ENCODE peak calls at places on chromosome 6, in four cellular contexts. X is spleen, F is uterus, C is IMR-90. W is an unnamed sample. For H3K4me1, the result is how much of the 10 kb centered on the place peaks cover.

GRCh38 chr6:88964509-88964908 is 1.1 kb upstream of the RNGTT start:
- DNase-seq in X (no peak), F (no peak), C (no peak), W (no peak)

GRCh38 chr6:170111141-170111664 is 179.7 kb downstream of the DLL1 start:
- DNase-seq in X (peak), F (peak), C (no peak), W (no peak)

GRCh38 chr6:11535801-11536230 is 1.7 kb upstream of the TMEM170B start:
- DNase-seq in C (peak), X (no peak), F (no peak), W (no peak)

GRCh38 chr6:123770247-123770949 is 33.3 kb upstream of the NKAIN2 start:
- DNase-seq in X (no peak), F (no peak), C (no peak), W (no peak)

GRCh38 chr6:37137881-37138568 is 31.9 kb upstream of the PIM1 start:
- DNase-seq in F (peak), C (peak), X (no peak), W (no peak)

GRCh38 chr6:33694977-33695376 is 16.5 kb downstream of the UQCC2 start:
- DNase-seq in C (no peak), X (no peak), F (no peak), W (no peak)

GRCh38 chr6:4567141-4567540 is 209.1 kb upstream of the CDYL start:
- DNase-seq in C (peak), F (no peak), X (no peak), W (no peak)

GRCh38 chr6:38034269-38034914 is 214.9 kb downstream of the ZFAND3 start:
- DNase-seq in X (no peak), F (no peak), C (peak), W (no peak)

GRCh38 chr6:3542032-3542640 is 85.3 kb upstream of the SLC22A23 start:
- DNase-seq in C (no peak), F (no peak), X (no peak), W (no peak)

GRCh38 chr6:133682506-133683290 is 206.2 kb upstream of the TCF21 start:
- DNase-seq in X (no peak), C (peak), F (no peak), W (no peak)

GRCh38 chr6:26415791-26416190 is 13.7 kb downstream of the BTN3A1 start:
- DNase-seq in C (peak), F (no peak), X (no peak), W (no peak)

GRCh38 chr6:65531545-65531944 is 175.5 kb downstream of the EYS start:
- DNase-seq in X (no peak), F (no peak), C (no peak), W (no peak)

GRCh38 chr6:3325210-3325609 is 66.5 kb downstream of the PSMG4 start:
- DNase-seq in F (peak), C (peak), X (no peak), W (no peak)

GRCh38 chr6:118745156-118745555 is 93.8 kb upstream of the CEP85L start:
- DNase-seq in X (no peak), F (no peak), C (no peak), W (peak)

GRCh38 chr6:118744261-118744941 is 93.0 kb upstream of the CEP85L start:
- DNase-seq in X (no peak), C (peak), F (no peak), W (no peak)

GRCh38 chr6:118748311-118749062 is 97.1 kb upstream of the CEP85L start:
- DNase-seq in X (no peak), F (no peak), C (peak), W (no peak)

GRCh38 chr6:118743744-118744143 is 92.4 kb upstream of the CEP85L start:
- DNase-seq in X (no peak), F (no peak), C (peak), W (no peak)

DNA sequence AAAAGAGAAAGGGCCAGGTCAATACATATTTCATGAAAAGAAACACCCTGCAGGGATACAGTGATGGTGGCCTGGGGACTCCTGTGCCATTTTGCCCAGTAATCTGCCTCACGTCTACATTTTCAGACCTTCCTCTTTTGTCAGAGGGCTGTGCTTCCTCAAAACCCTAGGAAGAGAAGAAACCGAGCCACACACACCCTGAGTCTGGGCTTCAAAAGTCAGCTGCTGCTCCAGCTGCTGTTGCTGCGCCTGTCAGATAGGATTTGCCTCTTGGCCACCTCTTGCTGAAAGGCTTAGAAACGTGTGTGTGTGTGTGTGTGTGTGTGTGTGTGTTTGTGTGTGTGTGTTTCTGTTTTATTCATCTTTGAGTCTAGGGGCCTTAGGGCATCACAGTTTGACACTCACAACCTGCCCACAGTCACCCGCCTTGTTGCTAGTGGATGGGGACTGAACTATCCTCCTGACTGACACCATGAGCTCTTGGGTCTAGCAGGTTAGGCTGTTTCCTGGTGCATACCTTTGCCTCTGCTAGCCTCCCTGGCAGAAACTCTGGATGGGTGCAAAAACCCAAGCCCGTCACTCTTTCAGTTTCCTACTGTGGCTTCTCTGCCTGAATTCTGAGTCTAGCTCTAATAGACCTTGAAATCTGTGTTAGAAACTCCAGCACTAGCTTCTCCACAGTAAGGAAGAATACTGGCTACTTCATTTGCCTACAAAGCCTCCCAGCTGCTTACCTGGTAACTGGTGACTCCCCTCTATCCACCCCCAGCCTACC is 94.9 kb upstream of the CEP85L start:
- DNase-seq in X (no peak), F (no peak), C (no peak), W (no peak)
- H3K4me1 ChIP-seq in X (under half), F (under half), C (under half), W (under half)

DNA sequence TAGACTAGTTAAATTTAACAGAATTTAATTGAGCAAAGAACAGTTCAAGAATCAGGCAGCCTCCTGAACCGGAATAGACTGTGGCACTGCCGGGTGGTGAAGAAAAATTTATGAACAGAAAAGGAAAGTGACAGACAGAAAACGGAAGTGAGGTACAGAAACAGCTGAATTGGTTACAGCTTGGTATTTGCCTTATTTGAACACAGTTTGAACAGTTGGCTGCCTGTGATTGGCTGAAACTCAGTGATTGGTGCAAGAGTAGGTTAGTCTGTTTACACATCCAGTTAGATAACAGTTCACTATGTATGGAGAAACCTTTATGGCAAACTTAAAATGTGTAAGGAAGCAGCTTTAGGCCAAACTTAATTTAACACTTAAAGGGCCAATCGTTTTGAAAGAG is 116.0 kb upstream of the CITED2 start:
- DNase-seq in X (no peak), F (no peak), C (peak), W (no peak)
- TF ChIP-seq POLR2A in X (no peak), F (no peak), C (no peak), W (no peak)

GRCh38 chr6:159101656-159102055 is 56.9 kb upstream of the TAGAP start:
- DNase-seq in X (no peak), F (no peak), C (no peak), W (no peak)
- H3K4me1 ChIP-seq in X (half or more), F (under half), C (under half), W (under half)

GRCh38 chr6:151379933-151380847 is 11.2 kb downstream of the ZBTB2 start:
- DNase-seq in F (no peak), X (no peak), C (no peak), W (no peak)
- TF ChIP-seq POLR2A in F (no peak), X (no peak), C (no peak), W (no peak)

GRCh38 chr6:42929088-42929927 is at the start of gene CNPY3:
- DNase-seq in F (peak), X (peak), C (peak), W (no peak)
- H3K4me1 ChIP-seq in F (under half), X (half or more), C (under half), W (under half)